ENCODE peak calls at places on chromosomes 6 and 20, in eight cellular contexts. T is endothelial cell; Z is brain microvascular endothelial cell; J is activated CD4-positive, alpha-beta T cell treated with anti-CD3 and anti-CD28 coated beads, Interleukin-2, amount 50 U/mL, for 48 hours; U is hypothalamus; S is pancreas; F is aorta; W is breast epithelium. E is an unnamed sample.
A peak's percentile ranks its signal among the peaks of the same experiment; 100 is the strongest.

GRCh38 chr6:79967178-79967577 is 19.8 kb upstream of the ELOVL4 start:
- DNase-seq in T (no peak), Z (no peak), J (no peak), U (no peak), S (no peak), F (no peak), W (no peak), E (no peak)

GRCh38 chr20:22160254-22160653 is 424.1 kb downstream of the FOXA2 start:
- DNase-seq in T (no peak), Z (no peak), J (no peak), U (no peak), S (no peak), F (no peak), W (no peak), E (peak; percentile 71)

GRCh38 chr6:126792340-126792739 is 326.1 kb upstream of the RSPO3 start:
- DNase-seq in T (no peak), Z (no peak), J (no peak), U (no peak), S (no peak), F (no peak), W (no peak), E (no peak)

GRCh38 chr20:1757072-1757471 is 99.5 kb upstream of the SIRPG start:
- DNase-seq in T (no peak), Z (no peak), J (no peak), U (no peak), S (no peak), F (no peak), W (no peak), E (no peak)

GRCh38 chr20:10110151-10110550 is 75.4 kb downstream of the ANKEF1 start:
- DNase-seq in T (no peak), Z (no peak), J (no peak), U (no peak), S (no peak), F (no peak), W (no peak), E (no peak)

GRCh38 chr6:85483041-85483700 is 33.3 kb downstream of the NT5E start:
- DNase-seq in T (peak; percentile 91), Z (peak; percentile 78), J (peak; percentile 88), U (peak; percentile 25), S (peak; percentile 56), F (peak; percentile 94), W (peak; percentile 64), E (peak; percentile 87)

GRCh38 chr20:59018817-59019216 is 412 bp upstream of the TUBB1 start:
- DNase-seq in T (no peak), Z (no peak), J (no peak), U (no peak), S (no peak), F (peak; percentile 64), W (no peak), E (no peak)

GRCh38 chr20:47191074-47191673 is 165.3 kb downstream of the ZMYND8 start:
- DNase-seq in T (no peak), Z (no peak), J (no peak), U (no peak), S (no peak), F (no peak), W (no peak), E (no peak)

GRCh38 chr6:75386050-75386770 is 101.6 kb upstream of the TMEM30A start:
- DNase-seq in T (no peak), Z (peak; percentile 70), J (no peak), U (no peak), S (no peak), F (no peak), W (no peak), E (no peak)

GRCh38 chr20:32527447-32528055 is 57.6 kb downstream of the NOL4L start:
- DNase-seq in T (no peak), Z (no peak), J (no peak), U (no peak), S (no peak), F (no peak), W (no peak), E (no peak)

GRCh38 chr20:60727425-60727824 is 524.6 kb upstream of the CDH4 start:
- DNase-seq in T (no peak), Z (no peak), J (no peak), U (no peak), S (no peak), F (no peak), W (no peak), E (no peak)

GRCh38 chr6:95593025-95593424 is 15.7 kb downstream of the MANEA start:
- DNase-seq in T (no peak), Z (no peak), J (no peak), U (no peak), S (no peak), F (no peak), W (no peak), E (no peak)

GRCh38 chr6:125674230-125674629 is 75.2 kb upstream of the HEY2 start:
- DNase-seq in T (no peak), Z (no peak), J (no peak), U (no peak), S (no peak), F (peak; percentile 63), W (no peak), E (no peak)

GRCh38 chr20:36467076-36467999 is 74.0 kb upstream of the MYL9 start:
- DNase-seq in T (no peak), Z (no peak), J (peak; percentile 45), U (no peak), S (peak; percentile 61), F (peak; percentile 78), W (no peak), E (peak; percentile 85)

GRCh38 chr6:7145269-7146078 is 37.7 kb downstream of the RREB1 start:
- DNase-seq in T (no peak), Z (no peak), J (no peak), U (no peak), S (no peak), F (no peak), W (peak; percentile 56), E (no peak)

GRCh38 chr6:144215402-144215931 is 65.2 kb downstream of the STX11 start:
- DNase-seq in T (no peak), Z (no peak), J (peak; percentile 23), U (no peak), S (peak; percentile 29), F (no peak), W (no peak), E (no peak)

GRCh38 chr6:157985378-157986155 is 3.9 kb downstream of the SYNJ2 start:
- DNase-seq in T (no peak), Z (no peak), J (no peak), U (no peak), S (no peak), F (peak; percentile 56), W (peak; percentile 52), E (no peak)

GRCh38 chr20:49549806-49550551 is 18.0 kb downstream of the PTGIS start:
- DNase-seq in T (no peak), Z (no peak), J (no peak), U (no peak), S (no peak), F (no peak), W (no peak), E (no peak)

GRCh38 chr20:35942243-35942642 is 12.1 kb downstream of the SCAND1 start:
- DNase-seq in T (no peak), Z (no peak), J (no peak), U (no peak), S (no peak), F (no peak), W (no peak), E (no peak)

GRCh38 chr20:58818585-58819285 is 32.0 kb downstream of the GNAS-AS1 start:
- DNase-seq in T (no peak), Z (no peak), J (peak; percentile 73), U (no peak), S (no peak), F (peak; percentile 4), W (peak; percentile 28), E (no peak)

GRCh38 chr6:41488392-41489129 is 57.6 kb upstream of the FOXP4 start:
- DNase-seq in T (no peak), Z (peak; percentile 86), J (no peak), U (no peak), S (peak; percentile 12), F (no peak), W (no peak), E (no peak)

GRCh38 chr20:53595018-53595378 is 1.4 kb upstream of the ZNF217 start:
- DNase-seq in T (no peak), Z (no peak), J (no peak), U (no peak), S (no peak), F (no peak), W (no peak), E (no peak)

GRCh38 chr6:129835691-129836090 is 25.4 kb downstream of the TMEM244 start:
- DNase-seq in T (no peak), Z (peak; percentile 49), J (no peak), U (no peak), S (no peak), F (no peak), W (no peak), E (no peak)

GRCh38 chr20:21609221-21609620 is 95.4 kb upstream of the NKX2-2 start:
- DNase-seq in T (no peak), Z (no peak), J (no peak), U (no peak), S (no peak), F (no peak), W (peak; percentile 31), E (no peak)

GRCh38 chr20:49132995-49133451 is 55.1 kb downstream of the STAU1 start:
- DNase-seq in T (peak; percentile 20), Z (peak; percentile 45), J (no peak), U (no peak), S (no peak), F (no peak), W (no peak), E (no peak)

GRCh38 chr6:29850011-29850553 is 22.5 kb downstream of the HLA-G start:
- DNase-seq in T (no peak), Z (no peak), J (peak; percentile 49), U (no peak), S (no peak), F (no peak), W (no peak), E (no peak)

GRCh38 chr20:1628621-1629020 is 8.8 kb upstream of the SIRPB1 start:
- DNase-seq in T (no peak), Z (no peak), J (no peak), U (no peak), S (no peak), F (no peak), W (no peak), E (no peak)

GRCh38 chr6:88596801-88597200 is 366.6 kb downstream of the RNGTT start:
- DNase-seq in T (no peak), Z (no peak), J (no peak), U (no peak), S (no peak), F (no peak), W (no peak), E (no peak)

GRCh38 chr20:47653892-47654291 is 131.4 kb downstream of the SULF2 start:
- DNase-seq in T (no peak), Z (no peak), J (no peak), U (no peak), S (no peak), F (no peak), W (no peak), E (no peak)

GRCh38 chr6:147223751-147224150 is 19.5 kb downstream of the STXBP5 start:
- DNase-seq in T (no peak), Z (no peak), J (no peak), U (no peak), S (no peak), F (no peak), W (no peak), E (no peak)

GRCh38 chr6:1608976-1609661 is 596 bp upstream of the FOXC1 start:
- DNase-seq in T (peak; percentile 61), Z (no peak), J (no peak), U (no peak), S (peak; percentile 44), F (peak; percentile 93), W (no peak), E (peak; percentile 70)

GRCh38 chr6:111888928-111889696 is 15.9 kb upstream of the FYN start:
- DNase-seq in T (peak; percentile 39), Z (no peak), J (no peak), U (no peak), S (no peak), F (no peak), W (no peak), E (no peak)

GRCh38 chr6:16850332-16851022 is 89.2 kb upstream of the ATXN1 start:
- DNase-seq in T (no peak), Z (no peak), J (no peak), U (no peak), S (no peak), F (no peak), W (no peak), E (no peak)

GRCh38 chr20:63553933-63554290 is at the start of gene FNDC11:
- DNase-seq in T (peak; percentile 62), Z (no peak), J (peak; percentile 37), U (no peak), S (no peak), F (no peak), W (no peak), E (no peak)

E was measured in suprapubic skin.